ENCODE peak calls at places on chromosome 14, in four cellular contexts. J, L, D and M are unnamed samples.

GRCh38 chr14:61140271-61140670 is 140.9 kb downstream of the TMEM30B start:
- DNase-seq in J (no peak), L (no peak), D (no peak), M (no peak)

GRCh38 chr14:105384605-105385321 is 13.6 kb upstream of the TEX22 start:
- DNase-seq in J (no peak), L (no peak), D (no peak), M (no peak)

GRCh38 chr14:75430106-75430505 is 2.3 kb downstream of the JDP2 start:
- DNase-seq in J (no peak), L (no peak), D (no peak), M (no peak)

GRCh38 chr14:105430535-105430934 is 10.9 kb downstream of the MTA1 start:
- DNase-seq in J (peak), L (peak), D (no peak), M (peak)

GRCh38 chr14:36493761-36494160 is 26.3 kb downstream of the NKX2-1 start:
- DNase-seq in J (no peak), L (no peak), D (no peak), M (no peak)

GRCh38 chr14:93975791-93976476 is 436 bp downstream of the ASB2 start:
- DNase-seq in J (no peak), L (no peak), D (no peak), M (no peak)

GRCh38 chr14:101018561-101019290 is 115.2 kb upstream of the RTL1 start:
- DNase-seq in J (no peak), L (no peak), D (no peak), M (no peak)

GRCh38 chr14:71591929-71592328 is 340.3 kb upstream of the RGS6 start:
- DNase-seq in J (peak), L (peak), D (no peak), M (peak)

GRCh38 chr14:59013672-59014298 is 174.7 kb upstream of the DAAM1 start:
- DNase-seq in J (peak), L (peak), D (no peak), M (peak)

GRCh38 chr14:32004300-32004699 is 72.8 kb upstream of the ARHGAP5 start:
- DNase-seq in J (peak), L (peak), D (no peak), M (peak)

GRCh38 chr14:100804138-100804537 is 21.8 kb upstream of the MEG3 start:
- DNase-seq in J (no peak), L (no peak), D (no peak), M (no peak)

GRCh38 chr14:38107216-38107631 is 100.5 kb upstream of the SSTR1 start:
- DNase-seq in J (no peak), L (peak), D (no peak), M (no peak)

GRCh38 chr14:88245321-88245720 is 77.7 kb downstream of the KCNK10 start:
- DNase-seq in J (no peak), L (no peak), D (no peak), M (no peak)